ENCODE peak calls at places on chromosome 14, in ten cellular contexts. G is GM23338; C is BE2C; Y is tibial artery; J is pancreas; T is psoas muscle; K is CD8-positive, alpha-beta T cell; S is NT2/D1; F is cardiac muscle cell; Q is HAP-1. E is an unnamed sample. For H3K4me1, the result is how much of the 10 kb centered on the place peaks cover.

GRCh38 chr14:55249423-55249822 is 21.8 kb upstream of the FBXO34 start:
- DNase-seq in G (no peak), Y (no peak), J (no peak), Q (no peak), C (no peak), K (no peak), F (no peak), T (no peak), S (no peak), E (no peak)

GRCh38 chr14:53934778-53935414 is 21.7 kb downstream of the BMP4 start:
- DNase-seq in C (no peak), Q (no peak), F (no peak), Y (no peak), T (no peak), G (no peak), J (no peak), S (no peak), K (no peak), E (no peak)

GRCh38 chr14:23300687-23301223 is 1.9 kb downstream of the PPP1R3E start:
- DNase-seq in Q (peak), Y (peak), C (no peak), K (no peak), J (peak), G (peak), F (peak), T (peak), S (no peak), E (no peak)

GRCh38 chr14:42654707-42655106 is 1048.0 kb downstream of the LRFN5 start:
- DNase-seq in F (no peak), J (no peak), C (no peak), Y (no peak), T (no peak), S (peak), G (peak), K (no peak), Q (no peak), E (no peak)

GRCh38 chr14:89336338-89336737 is 80.7 kb downstream of the FOXN3 start:
- DNase-seq in S (no peak), Q (no peak), F (no peak), K (no peak), G (peak), C (no peak), T (no peak), Y (no peak), J (no peak), E (no peak)

GRCh38 chr14:34365309-34365915 is 96.6 kb downstream of the SPTSSA start:
- DNase-seq in F (peak), C (no peak), Q (no peak), Y (no peak), G (peak), S (no peak), K (no peak), T (no peak), J (no peak), E (no peak)

GRCh38 chr14:50335389-50335788 is 23.3 kb downstream of the DMAC2L start:
- DNase-seq in Q (peak), F (peak), S (no peak), J (peak), K (no peak), C (peak), G (peak), Y (peak), T (peak), E (no peak)

GRCh38 chr14:99758121-99758871 is 34.9 kb upstream of the EML1 start:
- DNase-seq in Q (no peak), G (peak), T (no peak), C (no peak), F (no peak), J (no peak), K (no peak), Y (peak), S (peak), E (no peak)

GRCh38 chr14:88995437-88996198 is 171.2 kb downstream of the TTC8 start:
- DNase-seq in Y (no peak), Q (no peak), G (no peak), C (no peak), F (no peak), S (no peak), J (no peak), T (no peak), K (no peak), E (no peak)

GRCh38 chr14:26328766-26329165 is 269.1 kb downstream of the NOVA1 start:
- DNase-seq in J (no peak), C (no peak), T (no peak), Q (no peak), S (no peak), G (no peak), F (no peak), Y (no peak), K (no peak), E (no peak)

GRCh38 chr14:37318938-37319337 is 121.2 kb downstream of the MIPOL1 start:
- DNase-seq in T (no peak), K (no peak), S (no peak), G (no peak), C (no peak), J (no peak), Q (no peak), Y (no peak), F (no peak), E (no peak)

GRCh38 chr14:99663716-99664635 is 19.0 kb downstream of the HHIPL1 start:
- DNase-seq in T (no peak), G (peak), C (no peak), J (no peak), S (peak), Q (no peak), F (peak), K (no peak), Y (no peak), E (no peak)

GRCh38 chr14:20632448-20632830 is 9.1 kb downstream of the OR6S1 start:
- DNase-seq in F (no peak), G (peak), J (no peak), S (no peak), C (peak), K (no peak), T (no peak), Y (no peak), Q (peak), E (no peak)

GRCh38 chr14:56181666-56182065 is 63.5 kb downstream of the PELI2 start:
- DNase-seq in G (no peak), K (no peak), F (no peak), Q (no peak), C (no peak), J (peak), T (no peak), S (no peak), Y (no peak), E (no peak)

GRCh38 chr14:86035882-86036281 is 505.9 kb downstream of the FLRT2 start:
- DNase-seq in G (peak), K (no peak), J (no peak), Y (no peak), T (no peak), F (peak), S (no peak), Q (peak), C (peak), E (no peak)

GRCh38 chr14:40093800-40094199 is 661.6 kb upstream of the FBXO33 start:
- DNase-seq in G (no peak), C (no peak), F (no peak), Y (no peak), J (no peak), K (no peak), Q (no peak), T (no peak), S (no peak), E (no peak)

GRCh38 chr14:86357866-86358265 is 827.9 kb downstream of the FLRT2 start:
- DNase-seq in Y (no peak), J (no peak), S (no peak), T (no peak), F (no peak), Q (no peak), C (no peak), K (no peak), G (no peak), E (no peak)

GRCh38 chr14:77562681-77563080 is 53.8 kb downstream of the SPTLC2 start:
- DNase-seq in Q (no peak), C (no peak), T (no peak), S (no peak), J (no peak), Y (no peak), F (no peak), K (no peak), G (no peak), E (no peak)

GRCh38 chr14:63517354-63517753 is 25.8 kb downstream of the PPP2R5E start:
- DNase-seq in Q (no peak), K (no peak), S (no peak), Y (no peak), J (no peak), G (no peak), F (no peak), T (no peak), C (no peak), E (no peak)

GRCh38 chr14:105223260-105223659 is 25.1 kb upstream of the BTBD6 start:
- DNase-seq in S (no peak), Q (no peak), F (no peak), J (no peak), G (no peak), C (no peak), Y (no peak), T (no peak), K (no peak), E (no peak)

GRCh38 chr14:51454351-51454750 is 197.4 kb upstream of the FRMD6 start:
- DNase-seq in Y (no peak), T (no peak), F (no peak), K (no peak), Q (no peak), S (no peak), G (no peak), C (no peak), J (no peak), E (no peak)

GRCh38 chr14:78595797-78596196 is 425.6 kb downstream of the NRXN3 start:
- DNase-seq in J (no peak), Y (no peak), F (no peak), S (peak), C (peak), K (no peak), G (peak), Q (no peak), T (no peak), E (no peak)

GRCh38 chr14:37600880-37601741 is 5.7 kb downstream of the TTC6 start:
- DNase-seq in T (no peak), S (no peak), Y (no peak), C (no peak), K (no peak), Q (no peak), G (no peak), J (no peak), F (no peak), E (no peak)

GRCh38 chr14:77041837-77042557 is 13.5 kb upstream of the IRF2BPL start:
- DNase-seq in Y (peak), C (no peak), S (no peak), F (peak), Q (no peak), T (peak), G (no peak), K (no peak), J (peak), E (no peak)

GRCh38 chr14:22715186-22715812 is 51.2 kb upstream of the OXA1L start:
- DNase-seq in Y (no peak), G (no peak), T (no peak), S (no peak), C (no peak), Q (no peak), K (no peak), J (no peak), F (no peak), E (no peak)

GRCh38 chr14:74402264-74403251 is 23.5 kb downstream of the SYNDIG1L start:
- DNase-seq in C (no peak), J (no peak), S (no peak), T (no peak), K (no peak), G (no peak), F (peak), Q (no peak), Y (no peak), E (no peak)

GRCh38 chr14:79608426-79608825 is 602.9 kb downstream of the DIO2 start:
- DNase-seq in G (no peak), K (no peak), S (no peak), T (no peak), C (no peak), J (no peak), Y (no peak), F (no peak), Q (no peak), E (no peak)

GRCh38 chr14:69643430-69644200 is 32.2 kb downstream of the SUSD6 start:
- DNase-seq in K (peak), J (peak), Q (no peak), F (no peak), S (no peak), C (no peak), G (no peak), Y (no peak), T (peak), E (no peak)

GRCh38 chr14:50312734-50313054 is 570 bp downstream of the DMAC2L start:
- DNase-seq in F (no peak), C (no peak), J (no peak), S (no peak), K (no peak), G (no peak), Y (no peak), Q (no peak), T (no peak), E (no peak)

GRCh38 chr14:59481407-59482119 is 2.6 kb downstream of the L3HYPDH start:
- DNase-seq in Q (no peak), C (no peak), G (no peak), J (no peak), T (no peak), F (no peak), K (no peak), Y (no peak), S (no peak), E (no peak)

GRCh38 chr14:30440986-30441385 is 118.0 kb upstream of the G2E3 start:
- DNase-seq in G (no peak), T (no peak), J (no peak), S (no peak), Y (no peak), C (no peak), Q (no peak), F (no peak), K (no peak), E (no peak)

GRCh38 chr14:24095196-24096068 is 1.3 kb downstream of the PCK2 start:
- DNase-seq in C (peak), S (no peak), T (peak), Q (peak), J (peak), K (no peak), G (peak), Y (peak), F (peak), E (no peak)

GRCh38 chr14:45249847-45250575 is 3.0 kb downstream of the MIS18BP1 start:
- DNase-seq in J (peak), K (no peak), T (no peak), G (no peak), F (no peak), Y (no peak), S (no peak), Q (no peak), C (no peak), E (no peak)

GRCh38 chr14:105241641-105242040 is 6.7 kb upstream of the BTBD6 start:
- DNase-seq in Y (no peak), S (no peak), G (no peak), C (no peak), F (no peak), T (no peak), Q (no peak), K (no peak), J (no peak), E (no peak)

GRCh38 chr14:73287071-73287470 is 49.8 kb downstream of the PAPLN start:
- DNase-seq in J (no peak), F (no peak), T (no peak), C (no peak), K (no peak), G (peak), Y (no peak), Q (peak), S (no peak), E (no peak)

GRCh38 chr14:29030121-29030520 is 263.5 kb downstream of the FOXG1 start:
- DNase-seq in Q (no peak), C (no peak), S (no peak), F (no peak), Y (no peak), K (no peak), J (no peak), G (no peak), T (no peak), E (no peak)

GRCh38 chr14:83147006-83147405 is 1613.4 kb upstream of the SEL1L start:
- DNase-seq in G (no peak), K (no peak), C (no peak), F (no peak), Y (no peak), T (no peak), J (no peak), Q (no peak), S (no peak), E (no peak)

GRCh38 chr14:79514700-79515099 is 696.6 kb downstream of the DIO2 start:
- DNase-seq in G (peak), F (no peak), J (no peak), Q (no peak), K (no peak), C (no peak), Y (no peak), T (no peak), S (no peak), E (no peak)

GRCh38 chr14:50320279-50320678 is 8.2 kb downstream of the DMAC2L start:
- DNase-seq in K (no peak), C (no peak), J (no peak), Q (no peak), S (no peak), T (no peak), Y (no peak), G (no peak), F (no peak), E (no peak)

GRCh38 chr14:61528591-61529021 is 166.7 kb upstream of the HIF1A start:
- DNase-seq in Y (no peak), K (no peak), S (no peak), F (no peak), J (no peak), G (no peak), Q (no peak), C (no peak), T (no peak), E (no peak)
- H3K4me1 ChIP-seq in Y (under half), K (under half), S (under half), F (under half), J (half or more), G (under half), Q (under half), C (under half), T (under half), E (under half)

GRCh38 chr14:104155513-104155912 is 17.1 kb downstream of the KIF26A start:
- DNase-seq in J (no peak), S (no peak), T (peak), Q (no peak), G (no peak), Y (no peak), C (no peak), F (no peak), K (no peak), E (no peak)
- H3K4me1 ChIP-seq in J (under half), S (under half), T (under half), Q (under half), G (under half), Y (under half), C (half or more), F (under half), K (under half), E (under half)

DNA sequence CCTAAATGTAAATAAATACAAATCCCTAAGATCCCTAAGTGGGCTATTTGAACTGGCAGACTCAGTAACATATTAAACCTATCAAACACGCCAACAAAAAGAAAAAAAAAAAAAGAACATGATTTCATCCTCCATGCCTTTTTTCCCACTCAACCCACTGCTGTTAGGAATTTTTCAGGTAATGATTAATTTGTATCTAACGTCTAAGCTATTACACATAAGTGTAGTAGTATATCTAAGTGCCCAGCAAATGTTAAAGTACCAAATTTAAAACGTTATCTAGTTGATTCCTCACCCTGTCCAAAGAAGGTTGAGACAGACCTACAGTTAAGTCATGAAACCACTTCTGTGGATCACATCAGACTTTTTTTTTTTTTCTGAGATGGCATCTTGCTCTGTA is 16.4 kb upstream of the ARID4A start:
- DNase-seq in C (no peak), S (no peak), Y (no peak), J (no peak), Q (no peak), F (no peak), K (no peak), T (no peak), G (no peak), E (no peak)
- H3K4me1 ChIP-seq in C (under half), S (under half), Y (under half), J (under half), Q (under half), F (under half), K (under half), T (under half), G (under half), E (half or more)

GRCh38 chr14:91249841-91250616 is 5.5 kb upstream of the GPR68 start:
- DNase-seq in Y (no peak), K (no peak), F (no peak), Q (no peak), S (no peak), G (no peak), J (no peak), T (no peak), C (peak), E (peak)
- H3K4me1 ChIP-seq in Y (under half), K (half or more), F (under half), Q (under half), S (under half), G (under half), J (under half), T (under half), C (under half), E (half or more)

GRCh38 chr14:32077081-32078029 is at the start of gene ARHGAP5:
- DNase-seq in S (no peak), J (no peak), G (peak), F (peak), T (no peak), C (peak), Q (no peak), K (peak), Y (peak), E (peak)

GRCh38 chr14:32080001-32080510 is 3.0 kb downstream of the ARHGAP5 start:
- DNase-seq in J (no peak), S (no peak), T (no peak), Q (no peak), F (no peak), Y (no peak), G (no peak), K (no peak), C (no peak), E (no peak)

GRCh38 chr14:32078794-32079663 is 1.9 kb downstream of the ARHGAP5 start:
- DNase-seq in T (no peak), F (peak), S (no peak), Q (no peak), Y (no peak), J (no peak), G (no peak), C (no peak), K (no peak), E (peak)

GRCh38 chr14:32076278-32077080 is 625 bp upstream of the ARHGAP5 start:
- DNase-seq in G (peak), Q (peak), C (peak), Y (peak), F (peak), J (peak), T (peak), S (peak), K (peak), E (peak)

DNA sequence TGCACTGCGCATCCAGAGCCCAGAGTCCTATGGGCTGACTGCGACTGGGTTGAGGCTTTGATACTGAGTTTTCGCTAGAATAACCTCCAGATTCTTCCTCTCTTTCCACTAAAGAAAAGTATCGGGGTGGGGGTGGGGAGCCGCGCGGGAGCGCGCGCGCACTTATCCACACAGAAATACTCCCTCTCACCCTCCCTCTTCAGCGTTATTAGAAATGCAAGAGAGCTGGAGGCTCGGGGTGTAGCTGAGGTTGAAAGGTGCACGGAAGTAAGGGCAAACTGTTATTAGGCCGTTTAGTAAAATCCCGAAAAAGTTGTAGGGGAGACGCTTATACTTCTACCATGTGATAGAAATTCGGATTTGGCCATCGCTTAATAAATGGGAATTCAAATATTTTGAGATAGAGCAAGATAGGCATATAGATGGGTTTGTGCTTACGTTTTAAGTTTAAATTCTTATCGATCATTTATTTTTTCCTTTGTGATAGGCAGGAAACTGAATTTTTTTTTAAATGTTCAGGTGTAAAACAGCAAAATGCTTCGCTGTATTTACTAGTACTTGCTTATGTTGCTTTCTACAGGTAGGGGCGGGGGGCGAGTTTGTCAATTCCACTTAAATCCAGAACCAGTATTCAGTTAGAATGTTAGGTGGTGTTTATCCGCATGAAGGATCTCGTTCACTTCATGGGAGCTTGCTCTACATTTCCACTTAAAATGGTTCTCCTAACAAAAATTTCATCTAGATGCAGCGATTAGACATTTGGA is 1.1 kb downstream of the ARHGAP5 start:
- DNase-seq in C (peak), S (no peak), Q (peak), K (no peak), G (peak), F (peak), Y (peak), J (peak), T (peak), E (peak)
- H3K4me1 ChIP-seq in C (under half), S (under half), Q (under half), K (under half), G (under half), F (under half), Y (under half), J (under half), T (under half), E (under half)

E was measured in CD4-positive, alpha-beta memory T cell.